ENCODE peak calls at places on chromosomes 11 and 22, in five cellular contexts. K is H7, H is body of pancreas, V is NCI-H1417, F is NCI-H2081. B is an unnamed sample.
A peak's percentile ranks its signal among the peaks of the same experiment; 100 is the strongest.

GRCh38 chr22:41915035-41915782 is at the start of gene SHISA8:
- DNase-seq in K (peak; percentile 82), H (peak; percentile 46), V (peak; percentile 61), F (peak; percentile 20), B (peak; percentile 26)

GRCh38 chr11:110907629-110908028 is 195.4 kb upstream of the ARHGAP20 start:
- DNase-seq in K (no peak), H (no peak), V (no peak), F (peak; percentile 34), B (peak; percentile 41)

GRCh38 chr11:12094872-12095800 is 15.3 kb upstream of the MICAL2 start:
- DNase-seq in K (no peak), H (peak; percentile 30), V (no peak), F (peak; percentile 39), B (no peak)

GRCh38 chr11:66607126-66607834 is 9.2 kb upstream of the RBM14 start:
- DNase-seq in K (no peak), H (peak; percentile 85), V (no peak), F (no peak), B (no peak)

GRCh38 chr11:12556788-12557384 is 117.3 kb upstream of the TEAD1 start:
- DNase-seq in K (peak; percentile 61), H (peak; percentile 76), V (no peak), F (no peak), B (no peak)

GRCh38 chr22:37186997-37187522 is 987 bp downstream of the C1QTNF6 start:
- DNase-seq in K (no peak), H (no peak), V (no peak), F (no peak), B (no peak)

GRCh38 chr11:22343411-22344032 is 5.3 kb downstream of the SLC17A6 start:
- DNase-seq in K (peak; percentile 52), H (no peak), V (no peak), F (no peak), B (peak; percentile 16)

GRCh38 chr11:12761029-12761428 is 86.8 kb downstream of the TEAD1 start:
- DNase-seq in K (no peak), H (no peak), V (no peak), F (no peak), B (no peak)

GRCh38 chr11:119375629-119376196 is 5.8 kb downstream of the USP2 start:
- DNase-seq in K (peak; percentile 74), H (peak; percentile 77), V (no peak), F (no peak), B (peak; percentile 79)

GRCh38 chr11:130527648-130528300 is 79.3 kb downstream of the ADAMTS15 start:
- DNase-seq in K (no peak), H (no peak), V (no peak), F (no peak), B (no peak)

GRCh38 chr11:100731471-100731870 is 44.4 kb downstream of the ARHGAP42 start:
- DNase-seq in K (no peak), H (no peak), V (no peak), F (no peak), B (peak; percentile 89)

GRCh38 chr11:10125522-10126133 is 168.4 kb downstream of the SBF2 start:
- DNase-seq in K (no peak), H (no peak), V (no peak), F (no peak), B (no peak)

GRCh38 chr22:36267896-36268485 is 15.1 kb downstream of the APOL1 start:
- DNase-seq in K (no peak), H (no peak), V (no peak), F (no peak), B (no peak)

GRCh38 chr11:11535611-11536010 is 86.2 kb downstream of the GALNT18 start:
- DNase-seq in K (peak; percentile 59), H (no peak), V (no peak), F (peak; percentile 86), B (no peak)

GRCh38 chr22:32079110-32080089 is 36.3 kb downstream of the SLC5A1 start:
- DNase-seq in K (peak; percentile 37), H (peak; percentile 28), V (no peak), F (no peak), B (no peak)